ENCODE peak calls at places on chromosome 17, in seven cellular contexts. One of them, this sample, is unnamed.
A peak's percentile ranks its signal among the peaks of the same experiment; 100 is the strongest.

GRCh38 chr17:57672205-57672632 is 72.9 kb downstream of the CCDC182 start:
- DNase-seq in WERI-Rb-1: peak; percentile 7
- DNase-seq in IMR-90: peak; percentile 51
- DNase-seq in heart left ventricle: no peak
- DNase-seq in brain microvascular endothelial cell: no peak
- DNase-seq in adrenal gland: no peak
- DNase-seq in activated CD8-positive, alpha-beta T cell treated with anti-CD3 and anti-CD28 coated beads for 36 hours: peak; percentile 65
- DNase-seq in this sample: no peak

GRCh38 chr17:62778990-62779681 is 29.0 kb downstream of the MARCHF10 start:
- DNase-seq in IMR-90: peak; percentile 98
- DNase-seq in adrenal gland: no peak
- DNase-seq in heart left ventricle: peak; percentile 27
- DNase-seq in brain microvascular endothelial cell: peak; percentile 97
- DNase-seq in WERI-Rb-1: peak; percentile 57
- DNase-seq in activated CD8-positive, alpha-beta T cell treated with anti-CD3 and anti-CD28 coated beads for 36 hours: no peak
- DNase-seq in this sample: no peak

GRCh38 chr17:7356072-7356549 is 1.2 kb downstream of the TMEM95 start:
- DNase-seq in activated CD8-positive, alpha-beta T cell treated with anti-CD3 and anti-CD28 coated beads for 36 hours: peak; percentile 92
- DNase-seq in brain microvascular endothelial cell: peak; percentile 38
- DNase-seq in adrenal gland: peak; percentile 82
- DNase-seq in WERI-Rb-1: peak; percentile 93
- DNase-seq in heart left ventricle: peak; percentile 81
- DNase-seq in IMR-90: peak; percentile 53
- DNase-seq in this sample: peak; percentile 87

GRCh38 chr17:15440347-15440746 is 27.1 kb downstream of the CDRT4 start:
- DNase-seq in activated CD8-positive, alpha-beta T cell treated with anti-CD3 and anti-CD28 coated beads for 36 hours: no peak
- DNase-seq in brain microvascular endothelial cell: no peak
- DNase-seq in heart left ventricle: no peak
- DNase-seq in WERI-Rb-1: no peak
- DNase-seq in IMR-90: no peak
- DNase-seq in adrenal gland: no peak
- DNase-seq in this sample: no peak

GRCh38 chr17:933168-934083 is 46.1 kb downstream of the NXN start:
- DNase-seq in adrenal gland: peak; percentile 47
- DNase-seq in WERI-Rb-1: no peak
- DNase-seq in activated CD8-positive, alpha-beta T cell treated with anti-CD3 and anti-CD28 coated beads for 36 hours: no peak
- DNase-seq in brain microvascular endothelial cell: peak; percentile 88
- DNase-seq in heart left ventricle: no peak
- DNase-seq in IMR-90: peak; percentile 99
- DNase-seq in this sample: no peak

GRCh38 chr17:38730526-38731379 is 612 bp downstream of the CISD3 start:
- DNase-seq in WERI-Rb-1: peak; percentile 29
- DNase-seq in brain microvascular endothelial cell: no peak
- DNase-seq in adrenal gland: peak; percentile 86
- DNase-seq in activated CD8-positive, alpha-beta T cell treated with anti-CD3 and anti-CD28 coated beads for 36 hours: peak; percentile 39
- DNase-seq in heart left ventricle: peak; percentile 90
- DNase-seq in IMR-90: peak; percentile 42
- DNase-seq in this sample: peak; percentile 33

GRCh38 chr17:4635823-4636375 is 5.6 kb downstream of the ALOX15 start:
- DNase-seq in activated CD8-positive, alpha-beta T cell treated with anti-CD3 and anti-CD28 coated beads for 36 hours: no peak
- DNase-seq in IMR-90: no peak
- DNase-seq in adrenal gland: no peak
- DNase-seq in heart left ventricle: no peak
- DNase-seq in brain microvascular endothelial cell: no peak
- DNase-seq in WERI-Rb-1: no peak
- DNase-seq in this sample: no peak

GRCh38 chr17:79322216-79323123 is 247.8 kb downstream of the ENGASE start:
- DNase-seq in IMR-90: no peak
- DNase-seq in heart left ventricle: no peak
- DNase-seq in brain microvascular endothelial cell: no peak
- DNase-seq in WERI-Rb-1: no peak
- DNase-seq in activated CD8-positive, alpha-beta T cell treated with anti-CD3 and anti-CD28 coated beads for 36 hours: no peak
- DNase-seq in adrenal gland: no peak
- DNase-seq in this sample: no peak

GRCh38 chr17:7956208-7956965 is 24.4 kb downstream of the CNTROB start:
- DNase-seq in adrenal gland: no peak
- DNase-seq in IMR-90: peak; percentile 12
- DNase-seq in WERI-Rb-1: no peak
- DNase-seq in activated CD8-positive, alpha-beta T cell treated with anti-CD3 and anti-CD28 coated beads for 36 hours: no peak
- DNase-seq in heart left ventricle: peak; percentile 74
- DNase-seq in brain microvascular endothelial cell: no peak
- DNase-seq in this sample: no peak

GRCh38 chr17:7263071-7263800 is 958 bp upstream of the CLDN7 start:
- DNase-seq in WERI-Rb-1: peak; percentile 57
- DNase-seq in adrenal gland: no peak
- DNase-seq in activated CD8-positive, alpha-beta T cell treated with anti-CD3 and anti-CD28 coated beads for 36 hours: peak; percentile 48
- DNase-seq in heart left ventricle: no peak
- DNase-seq in IMR-90: no peak
- DNase-seq in brain microvascular endothelial cell: no peak
- DNase-seq in this sample: no peak

GRCh38 chr17:16150251-16150859 is 65.0 kb downstream of the NCOR1 start:
- DNase-seq in heart left ventricle: no peak
- DNase-seq in activated CD8-positive, alpha-beta T cell treated with anti-CD3 and anti-CD28 coated beads for 36 hours: no peak
- DNase-seq in brain microvascular endothelial cell: peak; percentile 56
- DNase-seq in IMR-90: peak; percentile 80
- DNase-seq in WERI-Rb-1: no peak
- DNase-seq in adrenal gland: no peak
- DNase-seq in this sample: no peak

GRCh38 chr17:66098040-66098439 is 93.9 kb downstream of the CEP112 start:
- DNase-seq in brain microvascular endothelial cell: peak; percentile 25
- DNase-seq in heart left ventricle: no peak
- DNase-seq in WERI-Rb-1: no peak
- DNase-seq in activated CD8-positive, alpha-beta T cell treated with anti-CD3 and anti-CD28 coated beads for 36 hours: no peak
- DNase-seq in adrenal gland: no peak
- DNase-seq in IMR-90: peak; percentile 58
- DNase-seq in this sample: no peak

GRCh38 chr17:8831234-8831849 is 32.2 kb upstream of the MFSD6L start:
- DNase-seq in adrenal gland: no peak
- DNase-seq in brain microvascular endothelial cell: no peak
- DNase-seq in activated CD8-positive, alpha-beta T cell treated with anti-CD3 and anti-CD28 coated beads for 36 hours: no peak
- DNase-seq in IMR-90: no peak
- DNase-seq in WERI-Rb-1: peak; percentile 55
- DNase-seq in heart left ventricle: no peak
- DNase-seq in this sample: no peak

GRCh38 chr17:28763804-28764266 is 20.0 kb downstream of the TRAF4 start:
- DNase-seq in adrenal gland: peak; percentile 84
- DNase-seq in activated CD8-positive, alpha-beta T cell treated with anti-CD3 and anti-CD28 coated beads for 36 hours: peak; percentile 93
- DNase-seq in IMR-90: peak; percentile 74
- DNase-seq in heart left ventricle: no peak
- DNase-seq in brain microvascular endothelial cell: peak; percentile 81
- DNase-seq in WERI-Rb-1: peak; percentile 69
- DNase-seq in this sample: peak; percentile 79

GRCh38 chr17:58666858-58667267 is 25.0 kb downstream of the TEX14 start:
- DNase-seq in WERI-Rb-1: no peak
- DNase-seq in brain microvascular endothelial cell: no peak
- DNase-seq in heart left ventricle: peak; percentile 61
- DNase-seq in activated CD8-positive, alpha-beta T cell treated with anti-CD3 and anti-CD28 coated beads for 36 hours: peak; percentile 59
- DNase-seq in IMR-90: peak; percentile 79
- DNase-seq in adrenal gland: peak; percentile 84
- DNase-seq in this sample: no peak

GRCh38 chr17:67239597-67239996 is 5.4 kb downstream of the HELZ start:
- DNase-seq in adrenal gland: peak; percentile 37
- DNase-seq in activated CD8-positive, alpha-beta T cell treated with anti-CD3 and anti-CD28 coated beads for 36 hours: no peak
- DNase-seq in WERI-Rb-1: no peak
- DNase-seq in IMR-90: peak; percentile 82
- DNase-seq in heart left ventricle: no peak
- DNase-seq in brain microvascular endothelial cell: peak; percentile 34
- DNase-seq in this sample: no peak

GRCh38 chr17:37506678-37507077 is 17.0 kb downstream of the DUSP14 start:
- DNase-seq in adrenal gland: no peak
- DNase-seq in activated CD8-positive, alpha-beta T cell treated with anti-CD3 and anti-CD28 coated beads for 36 hours: peak; percentile 52
- DNase-seq in IMR-90: peak; percentile 47
- DNase-seq in heart left ventricle: no peak
- DNase-seq in WERI-Rb-1: peak; percentile 86
- DNase-seq in brain microvascular endothelial cell: peak; percentile 29
- DNase-seq in this sample: peak; percentile 72

GRCh38 chr17:43410557-43411368 is 12.0 kb downstream of the ARL4D start:
- DNase-seq in heart left ventricle: peak; percentile 48
- DNase-seq in brain microvascular endothelial cell: no peak
- DNase-seq in IMR-90: no peak
- DNase-seq in adrenal gland: no peak
- DNase-seq in activated CD8-positive, alpha-beta T cell treated with anti-CD3 and anti-CD28 coated beads for 36 hours: no peak
- DNase-seq in WERI-Rb-1: no peak
- DNase-seq in this sample: no peak

GRCh38 chr17:29613371-29613837 is 9.3 kb downstream of the CORO6 start:
- DNase-seq in heart left ventricle: peak; percentile 96
- DNase-seq in adrenal gland: peak; percentile 96
- DNase-seq in WERI-Rb-1: no peak
- DNase-seq in brain microvascular endothelial cell: peak; percentile 91
- DNase-seq in IMR-90: peak; percentile 59
- DNase-seq in activated CD8-positive, alpha-beta T cell treated with anti-CD3 and anti-CD28 coated beads for 36 hours: peak; percentile 97
- DNase-seq in this sample: peak; percentile 98

GRCh38 chr17:60604686-60605334 is 4.8 kb downstream of the PPM1D start:
- DNase-seq in activated CD8-positive, alpha-beta T cell treated with anti-CD3 and anti-CD28 coated beads for 36 hours: no peak
- DNase-seq in brain microvascular endothelial cell: peak; percentile 37
- DNase-seq in IMR-90: peak; percentile 51
- DNase-seq in heart left ventricle: peak; percentile 36
- DNase-seq in WERI-Rb-1: no peak
- DNase-seq in adrenal gland: peak; percentile 45
- DNase-seq in this sample: no peak

GRCh38 chr17:39697961-39698360 is 1.9 kb upstream of the ERBB2 start:
- DNase-seq in brain microvascular endothelial cell: no peak
- DNase-seq in adrenal gland: no peak
- DNase-seq in activated CD8-positive, alpha-beta T cell treated with anti-CD3 and anti-CD28 coated beads for 36 hours: no peak
- DNase-seq in IMR-90: no peak
- DNase-seq in WERI-Rb-1: no peak
- DNase-seq in heart left ventricle: no peak
- DNase-seq in this sample: no peak

GRCh38 chr17:15091825-15092224 is 173.3 kb downstream of the PMP22 start:
- DNase-seq in heart left ventricle: no peak
- DNase-seq in WERI-Rb-1: peak; percentile 24
- DNase-seq in adrenal gland: no peak
- DNase-seq in brain microvascular endothelial cell: no peak
- DNase-seq in activated CD8-positive, alpha-beta T cell treated with anti-CD3 and anti-CD28 coated beads for 36 hours: no peak
- DNase-seq in IMR-90: no peak
- DNase-seq in this sample: no peak

GRCh38 chr17:45319239-45319703 is 2.5 kb upstream of the MAP3K14 start:
- DNase-seq in WERI-Rb-1: no peak
- DNase-seq in IMR-90: peak; percentile 83
- DNase-seq in heart left ventricle: no peak
- DNase-seq in brain microvascular endothelial cell: peak; percentile 45
- DNase-seq in adrenal gland: no peak
- DNase-seq in activated CD8-positive, alpha-beta T cell treated with anti-CD3 and anti-CD28 coated beads for 36 hours: peak; percentile 44
- DNase-seq in this sample: no peak

GRCh38 chr17:62790554-62790953 is 17.6 kb downstream of the MARCHF10 start:
- DNase-seq in adrenal gland: no peak
- DNase-seq in activated CD8-positive, alpha-beta T cell treated with anti-CD3 and anti-CD28 coated beads for 36 hours: no peak
- DNase-seq in heart left ventricle: no peak
- DNase-seq in WERI-Rb-1: peak; percentile 0
- DNase-seq in IMR-90: peak; percentile 93
- DNase-seq in brain microvascular endothelial cell: peak; percentile 81
- DNase-seq in this sample: no peak

GRCh38 chr17:57622327-57622885 is 122.7 kb downstream of the CCDC182 start:
- DNase-seq in adrenal gland: no peak
- DNase-seq in WERI-Rb-1: no peak
- DNase-seq in activated CD8-positive, alpha-beta T cell treated with anti-CD3 and anti-CD28 coated beads for 36 hours: no peak
- DNase-seq in brain microvascular endothelial cell: no peak
- DNase-seq in IMR-90: no peak
- DNase-seq in heart left ventricle: no peak
- DNase-seq in this sample: no peak

DNA sequence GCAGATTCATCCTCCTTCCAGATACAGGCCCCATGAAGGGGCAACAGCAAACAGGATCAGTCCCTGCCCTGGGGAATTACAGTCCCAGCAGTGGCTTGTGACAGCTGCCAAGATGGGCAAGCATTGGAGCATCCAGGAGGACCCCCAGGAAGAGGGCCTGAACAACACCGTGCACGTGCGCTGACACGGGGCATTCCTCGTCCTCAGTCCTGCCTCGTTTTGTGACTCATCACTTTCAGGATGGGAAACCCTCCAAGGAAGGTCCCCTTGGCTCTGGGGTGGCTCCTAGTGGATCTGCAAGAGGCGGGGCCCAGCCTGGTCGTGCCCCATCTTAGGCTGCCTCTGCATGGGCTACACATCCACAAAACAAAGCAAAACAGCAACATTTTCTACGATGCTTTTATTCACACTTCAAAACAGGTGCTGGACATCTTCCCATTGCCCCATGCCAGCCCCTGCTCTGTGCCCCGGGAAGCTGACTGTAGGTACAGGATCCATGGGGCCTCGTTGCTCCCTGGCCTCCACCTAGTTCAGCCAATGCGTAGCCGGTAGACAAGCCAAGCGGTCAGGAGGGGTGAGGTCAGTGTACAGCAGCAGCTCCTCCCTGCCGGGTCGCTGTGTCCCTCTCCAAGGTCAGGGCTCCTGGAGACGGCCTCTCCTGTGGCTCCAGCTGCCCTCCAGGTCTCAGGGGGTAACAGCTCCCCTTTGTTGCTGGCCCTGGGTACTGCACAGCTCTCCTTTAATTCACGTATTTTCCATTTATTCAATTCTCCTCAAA is 32.3 kb downstream of the ACTG1 start:
- DNase-seq in heart left ventricle: peak; percentile 78
- DNase-seq in brain microvascular endothelial cell: no peak
- DNase-seq in adrenal gland: peak; percentile 89
- DNase-seq in IMR-90: peak; percentile 76
- DNase-seq in activated CD8-positive, alpha-beta T cell treated with anti-CD3 and anti-CD28 coated beads for 36 hours: no peak
- DNase-seq in WERI-Rb-1: no peak
- DNase-seq in this sample: peak; percentile 41
- TF ChIP-seq CTCF in heart left ventricle: no peak
- TF ChIP-seq CTCF in brain microvascular endothelial cell: peak; percentile 39
- TF ChIP-seq CTCF in adrenal gland: peak; percentile 22
- TF ChIP-seq CTCF in IMR-90: peak; percentile 33
- TF ChIP-seq CTCF in activated CD8-positive, alpha-beta T cell treated with anti-CD3 and anti-CD28 coated beads for 36 hours: no peak
- TF ChIP-seq CTCF in WERI-Rb-1: peak; percentile 15
- TF ChIP-seq CTCF in this sample: no peak

GRCh38 chr17:54900457-54901229 is at the start of gene TOM1L1:
- DNase-seq in IMR-90: peak; percentile 46
- DNase-seq in WERI-Rb-1: peak; percentile 74
- DNase-seq in adrenal gland: peak; percentile 86
- DNase-seq in activated CD8-positive, alpha-beta T cell treated with anti-CD3 and anti-CD28 coated beads for 36 hours: peak; percentile 30
- DNase-seq in brain microvascular endothelial cell: peak; percentile 47
- DNase-seq in heart left ventricle: peak; percentile 74
- DNase-seq in this sample: peak; percentile 80
- TF ChIP-seq CTCF in IMR-90: peak; percentile 5
- TF ChIP-seq CTCF in WERI-Rb-1: no peak
- TF ChIP-seq CTCF in adrenal gland: no peak
- TF ChIP-seq CTCF in activated CD8-positive, alpha-beta T cell treated with anti-CD3 and anti-CD28 coated beads for 36 hours: no peak
- TF ChIP-seq CTCF in brain microvascular endothelial cell: peak; percentile 30
- TF ChIP-seq CTCF in heart left ventricle: no peak
- TF ChIP-seq CTCF in this sample: no peak

GRCh38 chr17:82881900-82882714 is 42.3 kb upstream of the ZNF750 start:
- DNase-seq in WERI-Rb-1: peak; percentile 75
- DNase-seq in IMR-90: no peak
- DNase-seq in brain microvascular endothelial cell: no peak
- DNase-seq in heart left ventricle: peak; percentile 58
- DNase-seq in adrenal gland: peak; percentile 49
- DNase-seq in activated CD8-positive, alpha-beta T cell treated with anti-CD3 and anti-CD28 coated beads for 36 hours: no peak
- DNase-seq in this sample: no peak
- TF ChIP-seq CTCF in WERI-Rb-1: no peak
- TF ChIP-seq CTCF in IMR-90: no peak
- TF ChIP-seq CTCF in brain microvascular endothelial cell: no peak
- TF ChIP-seq CTCF in heart left ventricle: no peak
- TF ChIP-seq CTCF in adrenal gland: no peak
- TF ChIP-seq CTCF in activated CD8-positive, alpha-beta T cell treated with anti-CD3 and anti-CD28 coated beads for 36 hours: no peak
- TF ChIP-seq CTCF in this sample: no peak

DNA sequence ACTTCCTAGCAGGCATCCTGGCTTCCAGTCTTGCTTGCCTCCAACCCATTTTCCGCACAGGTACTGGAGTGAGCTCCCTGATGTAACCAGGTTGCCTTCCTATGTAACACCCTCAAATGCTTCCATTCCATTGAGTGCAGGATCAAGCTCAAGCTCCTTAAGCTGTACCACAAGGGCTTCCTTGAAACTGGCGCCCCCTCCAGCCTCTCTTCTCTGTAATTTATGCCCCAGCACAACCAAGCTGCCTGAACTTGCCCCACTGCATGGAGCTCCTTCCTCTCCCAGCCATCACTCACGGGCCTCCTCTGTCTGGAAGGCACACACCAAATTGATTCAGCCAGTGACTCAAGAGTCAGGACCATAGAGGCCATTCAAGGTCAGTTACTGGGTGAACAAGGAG is 234.8 kb upstream of the RPL38 start:
- DNase-seq in heart left ventricle: no peak
- DNase-seq in activated CD8-positive, alpha-beta T cell treated with anti-CD3 and anti-CD28 coated beads for 36 hours: no peak
- DNase-seq in WERI-Rb-1: no peak
- DNase-seq in adrenal gland: no peak
- DNase-seq in IMR-90: no peak
- DNase-seq in brain microvascular endothelial cell: no peak
- DNase-seq in this sample: no peak
- TF ChIP-seq CTCF in heart left ventricle: no peak
- TF ChIP-seq CTCF in activated CD8-positive, alpha-beta T cell treated with anti-CD3 and anti-CD28 coated beads for 36 hours: no peak
- TF ChIP-seq CTCF in WERI-Rb-1: peak; percentile 21
- TF ChIP-seq CTCF in adrenal gland: no peak
- TF ChIP-seq CTCF in IMR-90: no peak
- TF ChIP-seq CTCF in brain microvascular endothelial cell: no peak
- TF ChIP-seq CTCF in this sample: no peak

This sample was measured in glutamatergic neuron.